ENCODE peak calls at places on chromosomes 2 and 18, in six cellular contexts. A is PC-3, K is fibroblast of lung, C is endothelial cell of umbilical vein, E is OCI-LY7, F is HCT116. N is an unnamed sample.
A peak's percentile ranks its signal among the peaks of the same experiment; 100 is the strongest.

GRCh38 chr2:9975805-9976447 is 24.4 kb downstream of the GRHL1 start:
- DNase-seq in A (peak; percentile 99), K (peak; percentile 98), C (peak; percentile 97), E (no peak), F (peak; percentile 92), N (no peak)

GRCh38 chr2:231299267-231299666 is 96.2 kb upstream of the B3GNT7 start:
- DNase-seq in A (no peak), K (no peak), C (no peak), E (peak; percentile 44), F (no peak), N (peak; percentile 65)

GRCh38 chr2:98775146-98775988 is 44.4 kb upstream of the MGAT4A start:
- DNase-seq in A (no peak), K (peak; percentile 29), C (peak; percentile 35), E (no peak), F (no peak), N (no peak)

GRCh38 chr18:3457261-3457724 is 7.3 kb downstream of the TGIF1 start:
- DNase-seq in A (no peak), K (no peak), C (no peak), E (no peak), F (no peak), N (no peak)

GRCh38 chr2:133525090-133525489 is 43.2 kb downstream of the NCKAP5 start:
- DNase-seq in A (no peak), K (no peak), C (no peak), E (no peak), F (no peak), N (no peak)

GRCh38 chr2:96832751-96833507 is 10.9 kb downstream of the ANKRD23 start:
- DNase-seq in A (peak; percentile 52), K (peak; percentile 42), C (no peak), E (peak; percentile 61), F (no peak), N (no peak)

GRCh38 chr2:31534636-31535035 is 46.1 kb downstream of the SRD5A2 start:
- DNase-seq in A (peak; percentile 63), K (no peak), C (no peak), E (no peak), F (no peak), N (no peak)

GRCh38 chr2:46350030-46350699 is 53.0 kb downstream of the EPAS1 start:
- DNase-seq in A (no peak), K (peak; percentile 32), C (peak; percentile 95), E (no peak), F (no peak), N (no peak)

GRCh38 chr2:62150597-62151305 is 45.2 kb upstream of the B3GNT2 start:
- DNase-seq in A (peak; percentile 39), K (peak; percentile 87), C (no peak), E (no peak), F (no peak), N (no peak)

GRCh38 chr2:112021781-112022231 is 33.3 kb upstream of the TMEM87B start:
- DNase-seq in A (peak; percentile 66), K (peak; percentile 76), C (no peak), E (no peak), F (no peak), N (no peak)

GRCh38 chr18:73617981-73618380 is 529.7 kb downstream of the FBXO15 start:
- DNase-seq in A (peak; percentile 60), K (no peak), C (no peak), E (no peak), F (no peak), N (no peak)

GRCh38 chr2:23452853-23453420 is 68.0 kb downstream of the KLHL29 start:
- DNase-seq in A (no peak), K (peak; percentile 79), C (no peak), E (no peak), F (no peak), N (no peak)

GRCh38 chr2:109472331-109473005 is 141.3 kb downstream of the SEPTIN10 start:
- DNase-seq in A (no peak), K (no peak), C (peak; percentile 59), E (no peak), F (no peak), N (no peak)

GRCh38 chr2:139480251-139480650 is 700.1 kb upstream of the NXPH2 start:
- DNase-seq in A (no peak), K (no peak), C (no peak), E (no peak), F (no peak), N (no peak)

GRCh38 chr2:128525653-128526052 is 207.0 kb upstream of the HS6ST1 start:
- DNase-seq in A (no peak), K (peak; percentile 21), C (no peak), E (no peak), F (no peak), N (no peak)

GRCh38 chr2:174051741-174052638 is 86.8 kb upstream of the SP3 start:
- DNase-seq in A (peak; percentile 86), K (peak; percentile 83), C (no peak), E (no peak), F (peak; percentile 74), N (no peak)

GRCh38 chr2:160932960-160933359 is 227.3 kb upstream of the TANK start:
- DNase-seq in A (peak; percentile 34), K (no peak), C (no peak), E (no peak), F (no peak), N (no peak)

GRCh38 chr18:79423211-79424007 is 27.7 kb downstream of the NFATC1 start:
- DNase-seq in A (no peak), K (no peak), C (no peak), E (no peak), F (no peak), N (no peak)

GRCh38 chr2:191325651-191326365 is 80.6 kb downstream of the MYO1B start:
- DNase-seq in A (no peak), K (no peak), C (no peak), E (no peak), F (no peak), N (no peak)

GRCh38 chr2:53127061-53127650 is 640.4 kb upstream of the CHAC2 start:
- DNase-seq in A (no peak), K (no peak), C (no peak), E (no peak), F (no peak), N (no peak)

GRCh38 chr2:201223089-201224073 is 37.0 kb upstream of the CASP8 start:
- DNase-seq in A (no peak), K (no peak), C (no peak), E (no peak), F (no peak), N (no peak)

GRCh38 chr2:46131-46470 is 204 bp downstream of the FAM110C start:
- DNase-seq in A (no peak), K (no peak), C (no peak), E (no peak), F (no peak), N (no peak)

GRCh38 chr2:215430528-215431187 is 5.2 kb downstream of the FN1 start:
- DNase-seq in A (no peak), K (peak; percentile 79), C (peak; percentile 51), E (no peak), F (no peak), N (no peak)

GRCh38 chr2:23657934-23658333 is 269.0 kb downstream of the ATAD2B start:
- DNase-seq in A (no peak), K (no peak), C (no peak), E (no peak), F (no peak), N (no peak)

GRCh38 chr2:43985359-43985758 is 10.4 kb downstream of the LRPPRC start:
- DNase-seq in A (no peak), K (no peak), C (no peak), E (no peak), F (peak; percentile 13), N (no peak)

GRCh38 chr2:237546876-237547395 is 19.4 kb upstream of the PRLH start:
- DNase-seq in A (no peak), K (no peak), C (no peak), E (no peak), F (no peak), N (no peak)

GRCh38 chr2:240431276-240431662 is 4.2 kb upstream of the GPC1 start:
- DNase-seq in A (no peak), K (no peak), C (no peak), E (no peak), F (no peak), N (no peak)

GRCh38 chr18:14970027-14970426 is 222.1 kb downstream of the ANKRD30B start:
- DNase-seq in A (peak; percentile 93), K (no peak), C (no peak), E (no peak), F (no peak), N (no peak)

GRCh38 chr2:238103465-238104070 is 3.4 kb downstream of the ESPNL start:
- DNase-seq in A (no peak), K (no peak), C (no peak), E (no peak), F (no peak), N (no peak)

GRCh38 chr2:218448934-218449333 is 30.0 kb downstream of the VIL1 start:
- DNase-seq in A (peak; percentile 89), K (peak; percentile 4), C (peak; percentile 56), E (no peak), F (no peak), N (no peak)

GRCh38 chr2:218446547-218446946 is 27.6 kb downstream of the VIL1 start:
- DNase-seq in A (no peak), K (no peak), C (no peak), E (no peak), F (no peak), N (no peak)

GRCh38 chr2:218447072-218447471 is 28.1 kb downstream of the VIL1 start:
- DNase-seq in A (no peak), K (no peak), C (no peak), E (no peak), F (no peak), N (no peak)

GRCh38 chr2:218444692-218445357 is 25.9 kb downstream of the VIL1 start:
- DNase-seq in A (peak; percentile 87), K (no peak), C (no peak), E (no peak), F (no peak), N (no peak)

DNA sequence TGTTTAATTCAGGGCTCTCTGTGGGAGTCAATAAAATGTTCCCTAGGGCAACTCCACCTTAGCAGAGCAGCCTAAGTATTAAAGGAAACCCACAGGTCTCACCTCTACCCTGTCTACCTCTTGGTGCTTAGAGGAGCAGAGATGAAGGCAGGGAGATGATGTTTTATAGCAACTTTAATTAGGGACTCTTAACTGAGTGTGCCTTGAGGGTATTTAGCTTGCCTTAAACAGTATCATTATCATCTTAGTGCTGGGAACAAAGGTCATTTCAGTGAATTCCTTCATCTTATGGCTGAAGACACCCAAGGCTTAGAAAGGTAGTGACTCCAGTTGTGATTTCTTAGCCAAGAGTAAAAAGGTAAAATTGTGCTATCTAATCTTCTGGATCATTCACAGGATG is 26.7 kb downstream of the VIL1 start:
- DNase-seq in A (peak; percentile 10), K (no peak), C (no peak), E (no peak), F (no peak), N (no peak)
- H3K4me2 ChIP-seq in A (peak overlapping the region; percentile 16), K (no peak overlapping the region), C (no peak overlapping the region), E (no peak overlapping the region), F (no peak overlapping the region), N (no peak overlapping the region)

GRCh38 chr2:65504201-65504600 is 71.8 kb upstream of the SPRED2 start:
- DNase-seq in A (no peak), K (no peak), C (no peak), E (no peak), F (no peak), N (no peak)
- H2AFZ ChIP-seq in A (no peak overlapping the region), K (no peak overlapping the region), C (no peak overlapping the region), E (no peak overlapping the region), F (no peak overlapping the region), N (no peak overlapping the region)

GRCh38 chr2:235506291-235506996 is 12.6 kb downstream of the AGAP1 start:
- DNase-seq in A (peak; percentile 75), K (no peak), C (no peak), E (no peak), F (no peak), N (no peak)
- H3K4me2 ChIP-seq in A (peak overlapping the region; percentile 79), K (no peak overlapping the region), C (no peak overlapping the region), E (no peak overlapping the region), F (no peak overlapping the region), N (no peak overlapping the region)

GRCh38 chr2:42840760-42841159 is 48.4 kb upstream of the HAAO start:
- DNase-seq in A (no peak), K (no peak), C (no peak), E (no peak), F (no peak), N (no peak)
- H2AFZ ChIP-seq in A (no peak overlapping the region), K (no peak overlapping the region), C (no peak overlapping the region), E (no peak overlapping the region), F (no peak overlapping the region), N (no peak overlapping the region)